ENCODE peak calls at places on chromosome 18, in four cellular contexts. E is H9, Q is neuronal stem cell, Y is IMR-90. B is an unnamed sample.

GRCh38 chr18:34222025-34222395 is 2.7 kb downstream of the NOL4 start:
- DNase-seq in E (peak), Y (no peak), Q (no peak), B (no peak)

GRCh38 chr18:63969965-63970802 is at the start of gene SERPINB8:
- DNase-seq in Q (peak), Y (peak), E (peak), B (peak)

GRCh38 chr18:60599267-60599666 is 226.7 kb upstream of the MC4R start:
- DNase-seq in Q (no peak), Y (no peak), E (no peak), B (no peak)

GRCh38 chr18:59996370-59996966 is 96.7 kb downstream of the PMAIP1 start:
- DNase-seq in Q (no peak), Y (peak), E (no peak), B (peak)

GRCh38 chr18:3463052-3463451 is 13.1 kb downstream of the TGIF1 start:
- DNase-seq in E (no peak), Y (peak), Q (no peak), B (no peak)

GRCh38 chr18:8469793-8470192 is 139.4 kb upstream of the RAB12 start:
- DNase-seq in E (no peak), Y (peak), Q (no peak), B (no peak)

GRCh38 chr18:13271512-13271911 is 53.0 kb downstream of the LDLRAD4 start:
- DNase-seq in Y (no peak), Q (no peak), E (no peak), B (no peak)

GRCh38 chr18:76412010-76412817 is 82.8 kb downstream of the ZNF516 start:
- DNase-seq in Q (no peak), E (peak), Y (no peak), B (no peak)

GRCh38 chr18:24055009-24055804 is 40.7 kb downstream of the TTC39C start:
- DNase-seq in E (no peak), Y (no peak), Q (no peak), B (no peak)

GRCh38 chr18:23209031-23209430 is 73.7 kb downstream of the CABLES1 start:
- DNase-seq in Y (peak), E (no peak), Q (no peak), B (no peak)

GRCh38 chr18:22872894-22873537 is 60.1 kb upstream of the RBBP8 start:
- DNase-seq in Q (no peak), Y (peak), E (no peak), B (peak)

GRCh38 chr18:5508821-5509220 is 35.0 kb downstream of the EPB41L3 start:
- DNase-seq in Q (no peak), Y (no peak), E (no peak), B (no peak)

GRCh38 chr18:75230210-75231052 is 19.8 kb downstream of the TSHZ1 start:
- DNase-seq in E (no peak), Q (no peak), Y (no peak), B (no peak)

GRCh38 chr18:49226935-49227334 is 233.5 kb downstream of the DYM start:
- DNase-seq in E (no peak), Q (no peak), Y (no peak), B (no peak)

GRCh38 chr18:12599966-12600365 is 57.9 kb downstream of the SPIRE1 start:
- DNase-seq in Y (peak), E (no peak), Q (no peak), B (no peak)

GRCh38 chr18:63440897-63441296 is 18.6 kb upstream of the VPS4B start:
- DNase-seq in E (no peak), Y (no peak), Q (no peak), B (no peak)

GRCh38 chr18:62781893-62782292 is 66.6 kb downstream of the PHLPP1 start:
- DNase-seq in E (no peak), Y (peak), Q (no peak), B (peak)

GRCh38 chr18:62425465-62426190 is 97.2 kb upstream of the ZCCHC2 start:
- DNase-seq in Y (peak), E (peak), Q (peak), B (peak)

GRCh38 chr18:72336786-72337185 is 207.4 kb downstream of the CBLN2 start:
- DNase-seq in Q (no peak), E (no peak), Y (no peak), B (no peak)

GRCh38 chr18:25830787-25831186 is 259.6 kb downstream of the SS18 start:
- DNase-seq in Y (peak), E (no peak), Q (no peak), B (peak)
- H2BK120ac ChIP-seq in Y (no peak), E (no peak), Q (no peak), B (no peak)

GRCh38 chr18:10560457-10561045 is 34.7 kb downstream of the NAPG start:
- DNase-seq in Y (peak), E (peak), Q (peak), B (peak)
- H2AFZ ChIP-seq in Y (peak), E (no peak), Q (no peak), B (no peak)

DNA sequence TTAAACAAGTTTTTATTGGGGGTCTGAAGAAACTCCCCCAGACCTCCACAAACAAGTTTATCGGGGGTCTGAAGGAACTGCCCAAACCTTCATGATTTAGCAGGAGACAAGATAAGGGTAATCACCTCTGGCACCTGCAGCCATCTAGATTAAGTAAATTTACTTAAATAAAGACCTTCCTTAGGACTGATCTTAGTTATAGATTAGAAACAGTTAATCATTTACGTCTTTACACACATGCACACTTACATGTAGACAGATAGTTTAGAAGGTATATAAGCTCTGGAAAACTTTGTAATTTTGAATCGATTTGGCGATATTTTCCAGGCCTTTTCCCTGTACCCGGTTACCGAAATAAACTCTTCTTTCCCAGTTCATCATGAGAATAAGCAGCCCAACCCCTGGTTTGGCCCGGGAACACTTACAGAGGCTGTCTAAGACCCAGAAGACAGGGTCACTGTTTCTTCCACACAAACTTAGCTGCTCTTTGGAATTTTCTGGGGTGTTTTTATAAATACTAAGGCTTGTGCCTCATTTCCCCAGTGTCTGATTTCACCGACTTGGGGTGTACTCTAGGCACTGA is 585 bp upstream of the SKA1 start:
- DNase-seq in Y (no peak), Q (peak), E (no peak), B (no peak)
- H2BK120ac ChIP-seq in Y (no peak), Q (no peak), E (peak), B (no peak)

DNA sequence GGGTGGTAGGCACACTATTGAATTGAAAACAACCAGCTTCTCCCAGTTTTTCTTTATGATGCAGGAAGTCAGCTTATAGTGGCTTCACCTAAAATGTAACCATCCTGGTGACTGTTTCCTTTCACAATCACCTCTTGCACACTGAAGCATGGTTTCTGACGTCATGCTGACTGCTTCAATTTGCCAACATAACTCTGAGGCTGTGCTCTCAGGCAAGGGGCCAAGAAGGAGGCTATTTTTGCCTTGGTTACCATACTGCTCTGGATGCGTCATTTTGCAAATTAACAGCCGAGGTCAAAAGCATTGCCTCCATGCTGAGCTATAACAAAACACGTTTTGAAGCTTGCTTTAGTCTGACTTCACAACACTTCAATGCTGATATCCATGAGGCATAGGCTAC is 397.8 kb downstream of the METTL4 start:
- DNase-seq in E (no peak), Q (no peak), Y (peak), B (peak)
- H2AFZ ChIP-seq in E (no peak), Q (peak), Y (no peak), B (no peak)

GRCh38 chr18:42108071-42108470 is 153.0 kb downstream of the PIK3C3 start:
- DNase-seq in Y (no peak), Q (no peak), E (no peak), B (no peak)

GRCh38 chr18:42112657-42113420 is 157.8 kb downstream of the PIK3C3 start:
- DNase-seq in Q (no peak), Y (no peak), E (no peak), B (no peak)

GRCh38 chr18:42105382-42105781 is 150.3 kb downstream of the PIK3C3 start:
- DNase-seq in Q (no peak), E (no peak), Y (no peak), B (no peak)

GRCh38 chr18:42107287-42108045 is 152.4 kb downstream of the PIK3C3 start:
- DNase-seq in Y (no peak), E (no peak), Q (no peak), B (no peak)
- H2BK120ac ChIP-seq in Y (no peak), E (no peak), Q (no peak), B (no peak)

B was measured in mesenchymal stem cell.